ENCODE peak calls at places on chromosome 19, in nine cellular contexts. U is amygdala; C is activated T-helper 1 cell treated with anti-CD3 and anti-CD28 coated beads, Interleukin-12 subunit alpha, Interleukin-12 subunit beta, Interleukin-2, Interleukin-4 antibody, amounts not matched to agents 30 ng/mL and 10 ng/mL and 1 ng/mL, durations not matched to agents 14 hours and 24 hours and 36 hours; D is NCI-H1417 treated with DMSO at 0.1 percent for 48 hours; O is HT1080; H is NCI-H446; Q is RPMI8226; E is GOT3; A is IMR-90. J is an unnamed sample.

GRCh38 chr19:40423227-40423566 is 2.6 kb downstream of the SERTAD1 start:
- DNase-seq in Q (no peak), C (no peak), O (no peak), U (no peak), D (no peak), A (no peak), H (no peak), E (no peak), J (no peak)

GRCh38 chr19:17073869-17074627 is 1.2 kb downstream of the HAUS8 start:
- DNase-seq in Q (peak), E (no peak), C (no peak), O (no peak), D (peak), H (no peak), A (peak), U (no peak), J (peak)

GRCh38 chr19:30450945-30451344 is 78.8 kb downstream of the ZNF536 start:
- DNase-seq in C (no peak), E (no peak), H (no peak), Q (no peak), A (no peak), D (no peak), O (no peak), U (no peak), J (no peak)

GRCh38 chr19:33267706-33268105 is 34.6 kb downstream of the CEBPA start:
- DNase-seq in A (no peak), E (no peak), H (no peak), U (no peak), Q (no peak), D (no peak), C (no peak), O (no peak), J (no peak)

GRCh38 chr19:19821366-19822147 is at the start of gene ZNF506:
- DNase-seq in O (peak), A (peak), U (peak), C (peak), E (peak), H (peak), D (peak), Q (peak), J (peak)

GRCh38 chr19:32688315-32688714 is 3.3 kb upstream of the NUDT19 start:
- DNase-seq in C (no peak), A (peak), Q (no peak), E (no peak), O (no peak), D (no peak), U (no peak), H (no peak), J (peak)

GRCh38 chr19:50906217-50906616 is 5.0 kb downstream of the KLK4 start:
- DNase-seq in C (no peak), O (no peak), D (no peak), A (no peak), E (no peak), H (no peak), U (peak), Q (peak), J (peak)

GRCh38 chr19:45271709-45272108 is 20.6 kb downstream of the MARK4 start:
- DNase-seq in Q (no peak), H (no peak), A (no peak), C (no peak), O (no peak), U (no peak), D (no peak), E (no peak), J (no peak)

GRCh38 chr19:11639245-11639601 is 41.9 kb downstream of the ZNF627 start:
- DNase-seq in C (no peak), H (no peak), D (no peak), U (no peak), O (no peak), A (no peak), E (no peak), Q (no peak), J (no peak)

GRCh38 chr19:33390120-33390907 is 16.8 kb downstream of the CEBPG start:
- DNase-seq in D (no peak), A (no peak), C (no peak), U (no peak), H (peak), Q (no peak), E (no peak), O (no peak), J (no peak)

GRCh38 chr19:45809643-45810159 is 5.4 kb downstream of the RSPH6A start:
- DNase-seq in U (no peak), D (no peak), O (peak), Q (peak), A (peak), E (no peak), H (no peak), C (no peak), J (peak)

GRCh38 chr19:15452111-15453047 is 2.6 kb upstream of the WIZ start:
- DNase-seq in D (no peak), E (peak), Q (no peak), H (peak), C (no peak), A (peak), U (no peak), O (peak), J (peak)

GRCh38 chr19:3784607-3785463 is 1.3 kb downstream of the MATK start:
- DNase-seq in Q (no peak), H (no peak), D (no peak), O (no peak), E (no peak), U (no peak), C (no peak), A (no peak), J (no peak)

GRCh38 chr19:4597975-4598671 is 38.6 kb upstream of the SEMA6B start:
- DNase-seq in E (no peak), U (no peak), Q (peak), O (no peak), H (peak), A (no peak), C (no peak), D (no peak), J (peak)

GRCh38 chr19:43526884-43527859 is at the start of gene ETHE1:
- DNase-seq in O (peak), H (peak), D (no peak), A (peak), U (peak), E (peak), C (peak), Q (peak), J (peak)

GRCh38 chr19:57664269-57665127 is 4.2 kb upstream of the ZSCAN4 start:
- DNase-seq in E (no peak), O (peak), U (peak), H (peak), A (peak), Q (peak), D (no peak), C (no peak), J (peak)

GRCh38 chr19:54905908-54906511 is at the start of gene NCR1:
- DNase-seq in A (no peak), C (no peak), H (no peak), D (no peak), E (no peak), O (no peak), Q (no peak), U (no peak), J (no peak)

GRCh38 chr19:10290876-10291553 is 1.3 kb downstream of the ICAM5 start:
- DNase-seq in A (peak), U (no peak), D (no peak), E (no peak), C (peak), O (no peak), H (peak), Q (peak), J (peak)

GRCh38 chr19:54190942-54191670 is at the start of gene TSEN34:
- DNase-seq in O (no peak), U (peak), H (peak), E (peak), C (peak), A (peak), D (peak), Q (peak), J (peak)

GRCh38 chr19:49645995-49646394 is 4.0 kb downstream of the SCAF1 start:
- DNase-seq in E (no peak), A (no peak), O (no peak), C (no peak), U (no peak), Q (no peak), D (no peak), H (no peak), J (no peak)

GRCh38 chr19:5131031-5131865 is 162.3 kb downstream of the KDM4B start:
- DNase-seq in E (no peak), C (no peak), A (no peak), O (no peak), D (no peak), H (no peak), U (no peak), Q (no peak), J (no peak)

GRCh38 chr19:18118420-18119242 is 21.1 kb downstream of the MAST3 start:
- DNase-seq in H (peak), A (peak), Q (peak), C (no peak), D (no peak), O (no peak), E (no peak), U (no peak), J (no peak)

GRCh38 chr19:43446746-43447489 is 18.5 kb downstream of the LYPD3 start:
- DNase-seq in E (peak), H (peak), A (peak), O (peak), U (peak), C (peak), D (no peak), Q (peak), J (peak)

GRCh38 chr19:23554548-23554947 is 132.5 kb downstream of the ZNF675 start:
- DNase-seq in C (no peak), E (no peak), Q (no peak), U (no peak), D (no peak), A (no peak), H (no peak), O (peak), J (no peak)

GRCh38 chr19:32464279-32464678 is 58.7 kb downstream of the DPY19L3 start:
- DNase-seq in O (no peak), Q (no peak), D (no peak), H (peak), C (no peak), U (no peak), A (peak), E (no peak), J (peak)

GRCh38 chr19:33497778-33498175 is 23.8 kb downstream of the PEPD start:
- DNase-seq in O (no peak), Q (no peak), H (no peak), U (no peak), E (no peak), A (no peak), D (no peak), C (no peak), J (no peak)

GRCh38 chr19:8069116-8069973 is 16.8 kb downstream of the CCL25 start:
- DNase-seq in O (no peak), U (no peak), Q (no peak), H (no peak), D (no peak), A (no peak), C (no peak), E (no peak), J (peak)

GRCh38 chr19:16903347-16903746 is 14.5 kb downstream of the F2RL3 start:
- DNase-seq in A (no peak), U (no peak), O (no peak), D (no peak), H (no peak), Q (no peak), C (no peak), E (no peak), J (no peak)

GRCh38 chr19:12626958-12627357 is 16.2 kb downstream of the ZNF791 start:
- DNase-seq in Q (no peak), C (no peak), A (no peak), U (no peak), E (no peak), H (no peak), D (no peak), O (no peak), J (no peak)

GRCh38 chr19:5186293-5187050 is 154.1 kb downstream of the PTPRS start:
- DNase-seq in E (no peak), D (no peak), U (no peak), H (peak), O (peak), A (peak), C (no peak), Q (no peak), J (no peak)

GRCh38 chr19:40365613-40366401 is 17.3 kb downstream of the PLD3 start:
- DNase-seq in U (peak), A (peak), D (peak), Q (no peak), H (no peak), O (no peak), C (no peak), E (no peak), J (peak)

GRCh38 chr19:33513424-33513823 is 8.2 kb downstream of the PEPD start:
- DNase-seq in Q (no peak), D (no peak), O (no peak), A (no peak), H (no peak), U (no peak), C (no peak), E (no peak), J (no peak)

GRCh38 chr19:14325863-14326262 is 55.4 kb upstream of the ADGRE5 start:
- DNase-seq in C (no peak), E (no peak), O (no peak), A (no peak), D (no peak), Q (no peak), U (no peak), H (no peak), J (no peak)

GRCh38 chr19:36771275-36772231 is 1.1 kb downstream of the ZNF850 start:
- DNase-seq in O (peak), D (no peak), Q (no peak), C (peak), E (no peak), A (peak), H (peak), U (no peak), J (peak)

GRCh38 chr19:11092181-11092538 is 2.9 kb downstream of the LDLR start:
- DNase-seq in E (no peak), A (peak), Q (no peak), U (no peak), O (peak), H (no peak), D (no peak), C (peak), J (peak)

GRCh38 chr19:56217039-56217949 is 15.2 kb downstream of the ZSCAN5C start:
- DNase-seq in U (no peak), A (peak), C (no peak), O (no peak), Q (no peak), E (no peak), D (no peak), H (no peak), J (no peak)

GRCh38 chr19:11982526-11982925 is 17.7 kb downstream of the ZNF763 start:
- DNase-seq in A (no peak), O (peak), D (no peak), E (no peak), C (no peak), Q (no peak), U (no peak), H (no peak), J (no peak)

GRCh38 chr19:18601875-18602274 is 4.7 kb downstream of the CRLF1 start:
- DNase-seq in D (no peak), O (no peak), H (no peak), U (no peak), A (no peak), E (no peak), Q (no peak), C (no peak), J (no peak)

GRCh38 chr19:46515879-46516350 is 20.2 kb upstream of the PNMA8B start:
- DNase-seq in O (peak), E (no peak), H (peak), A (peak), U (no peak), C (no peak), D (no peak), Q (peak), J (peak)

GRCh38 chr19:5792224-5792623 is 1.3 kb upstream of the DUS3L start:
- DNase-seq in A (no peak), Q (no peak), E (no peak), D (no peak), H (no peak), U (no peak), C (no peak), O (no peak), J (no peak)